ENCODE peak calls at places on chromosomes 11 and 22, in six cellular contexts. One of them, this sample, is unnamed.

GRCh38 chr11:12433571-12434061 is 56.2 kb downstream of the PARVA start:
- DNase-seq in trophoblast cell: peak
- DNase-seq in neuronal stem cell: no peak
- DNase-seq in mesendoderm: no peak
- DNase-seq in IMR-90: peak
- DNase-seq in H9: no peak
- DNase-seq in this sample: peak

GRCh38 chr11:73135346-73136284 is 6.5 kb downstream of the FCHSD2 start:
- DNase-seq in trophoblast cell: no peak
- DNase-seq in neuronal stem cell: no peak
- DNase-seq in mesendoderm: peak
- DNase-seq in IMR-90: no peak
- DNase-seq in H9: no peak
- DNase-seq in this sample: no peak

GRCh38 chr11:16960250-16960649 is 54.0 kb downstream of the PLEKHA7 start:
- DNase-seq in trophoblast cell: no peak
- DNase-seq in neuronal stem cell: no peak
- DNase-seq in mesendoderm: peak
- DNase-seq in IMR-90: no peak
- DNase-seq in H9: no peak
- DNase-seq in this sample: no peak

GRCh38 chr11:92415246-92415645 is 190.6 kb downstream of the FAT3 start:
- DNase-seq in trophoblast cell: no peak
- DNase-seq in neuronal stem cell: no peak
- DNase-seq in mesendoderm: no peak
- DNase-seq in IMR-90: no peak
- DNase-seq in H9: no peak
- DNase-seq in this sample: no peak

GRCh38 chr11:45210846-45211245 is 64.4 kb downstream of the PRDM11 start:
- DNase-seq in trophoblast cell: no peak
- DNase-seq in neuronal stem cell: no peak
- DNase-seq in mesendoderm: no peak
- DNase-seq in IMR-90: no peak
- DNase-seq in H9: no peak
- DNase-seq in this sample: no peak

GRCh38 chr11:4063348-4063747 is 31.3 kb upstream of the RRM1 start:
- DNase-seq in trophoblast cell: no peak
- DNase-seq in neuronal stem cell: no peak
- DNase-seq in mesendoderm: no peak
- DNase-seq in IMR-90: peak
- DNase-seq in H9: no peak
- DNase-seq in this sample: no peak

GRCh38 chr22:50248192-50249084 is 2.6 kb downstream of the HDAC10 start:
- DNase-seq in trophoblast cell: no peak
- DNase-seq in neuronal stem cell: no peak
- DNase-seq in mesendoderm: no peak
- DNase-seq in IMR-90: no peak
- DNase-seq in H9: no peak
- DNase-seq in this sample: no peak

GRCh38 chr11:11448626-11449025 is 95.6 kb upstream of the CSNK2A3 start:
- DNase-seq in trophoblast cell: no peak
- DNase-seq in neuronal stem cell: no peak
- DNase-seq in mesendoderm: no peak
- DNase-seq in IMR-90: no peak
- DNase-seq in H9: no peak
- DNase-seq in this sample: no peak

GRCh38 chr11:10302744-10303557 is 1.9 kb upstream of the ADM start:
- DNase-seq in trophoblast cell: peak
- DNase-seq in neuronal stem cell: peak
- DNase-seq in mesendoderm: peak
- DNase-seq in IMR-90: peak
- DNase-seq in H9: peak
- DNase-seq in this sample: peak

GRCh38 chr22:22712666-22713365 is 68.4 kb downstream of the GGTLC2 start:
- DNase-seq in trophoblast cell: peak
- DNase-seq in neuronal stem cell: no peak
- DNase-seq in mesendoderm: no peak
- DNase-seq in IMR-90: no peak
- DNase-seq in H9: no peak
- DNase-seq in this sample: no peak

GRCh38 chr11:116931206-116931953 is 94.0 kb upstream of the APOA1 start:
- DNase-seq in trophoblast cell: no peak
- DNase-seq in neuronal stem cell: no peak
- DNase-seq in mesendoderm: peak
- DNase-seq in IMR-90: peak
- DNase-seq in H9: no peak
- DNase-seq in this sample: peak

GRCh38 chr11:15843309-15843857 is 513.0 kb downstream of the SOX6 start:
- DNase-seq in trophoblast cell: no peak
- DNase-seq in neuronal stem cell: peak
- DNase-seq in mesendoderm: no peak
- DNase-seq in IMR-90: peak
- DNase-seq in H9: peak
- DNase-seq in this sample: no peak

GRCh38 chr11:92765965-92766371 is 203.5 kb upstream of the MTNR1B start:
- DNase-seq in trophoblast cell: peak
- DNase-seq in neuronal stem cell: peak
- DNase-seq in mesendoderm: peak
- DNase-seq in IMR-90: peak
- DNase-seq in H9: peak
- DNase-seq in this sample: peak

GRCh38 chr11:100753144-100753543 is 66.1 kb downstream of the ARHGAP42 start:
- DNase-seq in trophoblast cell: peak
- DNase-seq in neuronal stem cell: no peak
- DNase-seq in mesendoderm: peak
- DNase-seq in IMR-90: no peak
- DNase-seq in H9: peak
- DNase-seq in this sample: no peak

GRCh38 chr11:65100674-65101350 is 4.8 kb downstream of the VPS51 start:
- DNase-seq in trophoblast cell: no peak
- DNase-seq in neuronal stem cell: no peak
- DNase-seq in mesendoderm: no peak
- DNase-seq in IMR-90: no peak
- DNase-seq in H9: no peak
- DNase-seq in this sample: no peak

GRCh38 chr11:65418681-65419459 is 3.7 kb upstream of the NEAT1 start:
- DNase-seq in trophoblast cell: peak
- DNase-seq in neuronal stem cell: peak
- DNase-seq in mesendoderm: peak
- DNase-seq in IMR-90: peak
- DNase-seq in H9: peak
- DNase-seq in this sample: peak

GRCh38 chr11:35214792-35215193 is 75.8 kb downstream of the CD44 start:
- DNase-seq in trophoblast cell: peak
- DNase-seq in neuronal stem cell: no peak
- DNase-seq in mesendoderm: peak
- DNase-seq in IMR-90: peak
- DNase-seq in H9: peak
- DNase-seq in this sample: peak

GRCh38 chr11:61109671-61110070 is 7.4 kb downstream of the CD5 start:
- DNase-seq in trophoblast cell: no peak
- DNase-seq in neuronal stem cell: no peak
- DNase-seq in mesendoderm: no peak
- DNase-seq in IMR-90: no peak
- DNase-seq in H9: no peak
- DNase-seq in this sample: no peak

GRCh38 chr11:73113426-73113825 is 28.7 kb downstream of the FCHSD2 start:
- DNase-seq in trophoblast cell: peak
- DNase-seq in neuronal stem cell: no peak
- DNase-seq in mesendoderm: no peak
- DNase-seq in IMR-90: no peak
- DNase-seq in H9: no peak
- DNase-seq in this sample: no peak

GRCh38 chr22:43829904-43830851 is 18.1 kb upstream of the EFCAB6 start:
- DNase-seq in trophoblast cell: no peak
- DNase-seq in neuronal stem cell: no peak
- DNase-seq in mesendoderm: no peak
- DNase-seq in IMR-90: peak
- DNase-seq in H9: no peak
- DNase-seq in this sample: no peak

GRCh38 chr11:1827095-1827797 is 7.5 kb upstream of the SYT8 start:
- DNase-seq in trophoblast cell: no peak
- DNase-seq in neuronal stem cell: no peak
- DNase-seq in mesendoderm: no peak
- DNase-seq in IMR-90: peak
- DNase-seq in H9: no peak
- DNase-seq in this sample: peak

GRCh38 chr11:31109446-31109845 is 260.1 kb downstream of the DCDC1 start:
- DNase-seq in trophoblast cell: no peak
- DNase-seq in neuronal stem cell: no peak
- DNase-seq in mesendoderm: no peak
- DNase-seq in IMR-90: no peak
- DNase-seq in H9: no peak
- DNase-seq in this sample: no peak

GRCh38 chr22:28711820-28712777 is 29.5 kb downstream of the CHEK2 start:
- DNase-seq in trophoblast cell: peak
- DNase-seq in neuronal stem cell: no peak
- DNase-seq in mesendoderm: peak
- DNase-seq in IMR-90: peak
- DNase-seq in H9: no peak
- DNase-seq in this sample: peak

GRCh38 chr11:62399868-62400245 is 19.0 kb upstream of the SCGB1A1 start:
- DNase-seq in trophoblast cell: no peak
- DNase-seq in neuronal stem cell: no peak
- DNase-seq in mesendoderm: no peak
- DNase-seq in IMR-90: no peak
- DNase-seq in H9: no peak
- DNase-seq in this sample: no peak

GRCh38 chr11:17408641-17409040 is 20.2 kb upstream of the KCNJ11 start:
- DNase-seq in trophoblast cell: no peak
- DNase-seq in neuronal stem cell: no peak
- DNase-seq in mesendoderm: no peak
- DNase-seq in IMR-90: no peak
- DNase-seq in H9: no peak
- DNase-seq in this sample: no peak

GRCh38 chr11:123054301-123055065 is 7.5 kb downstream of the HSPA8 start:
- DNase-seq in trophoblast cell: peak
- DNase-seq in neuronal stem cell: peak
- DNase-seq in mesendoderm: peak
- DNase-seq in IMR-90: peak
- DNase-seq in H9: peak
- DNase-seq in this sample: peak

GRCh38 chr11:22079133-22079847 is 113.6 kb upstream of the ANO5 start:
- DNase-seq in trophoblast cell: no peak
- DNase-seq in neuronal stem cell: no peak
- DNase-seq in mesendoderm: no peak
- DNase-seq in IMR-90: no peak
- DNase-seq in H9: no peak
- DNase-seq in this sample: no peak

DNA sequence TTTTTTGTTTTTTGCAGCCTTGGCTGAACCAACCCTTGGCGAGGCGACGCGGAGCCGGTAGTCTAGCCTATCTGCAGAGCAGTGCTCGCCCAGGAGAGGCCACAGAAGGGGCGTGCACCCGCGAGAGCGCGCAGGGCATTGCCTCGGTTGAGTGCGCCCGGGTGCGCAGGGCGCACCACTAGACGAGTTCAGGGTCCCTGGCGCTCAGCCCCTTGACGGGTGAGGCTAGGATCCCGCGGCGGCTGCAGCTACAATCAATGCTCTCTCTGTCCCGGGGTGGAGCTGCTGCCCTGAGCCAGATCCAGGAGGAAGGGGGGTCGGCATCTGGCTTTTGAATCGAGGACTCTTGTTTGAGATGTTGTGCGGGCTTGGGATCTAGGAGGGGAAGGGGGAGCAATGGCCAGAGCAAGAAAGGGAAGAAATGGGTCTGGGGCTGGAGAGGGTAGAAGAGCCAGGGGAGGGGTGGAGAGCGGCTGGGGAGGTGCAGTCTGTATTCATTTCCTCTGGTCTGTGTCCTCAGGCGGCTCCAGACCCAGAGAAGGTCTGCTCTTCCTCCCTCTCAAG is 949 bp downstream of the THY1 start:
- DNase-seq in trophoblast cell: no peak
- DNase-seq in neuronal stem cell: peak
- DNase-seq in mesendoderm: peak
- DNase-seq in IMR-90: peak
- DNase-seq in H9: no peak
- DNase-seq in this sample: peak
- H2BK5ac ChIP-seq in trophoblast cell: no peak
- H2BK5ac ChIP-seq in neuronal stem cell: peak
- H2BK5ac ChIP-seq in mesendoderm: no peak
- H2BK5ac ChIP-seq in IMR-90: peak
- H2BK5ac ChIP-seq in H9: no peak
- H2BK5ac ChIP-seq in this sample: no peak

DNA sequence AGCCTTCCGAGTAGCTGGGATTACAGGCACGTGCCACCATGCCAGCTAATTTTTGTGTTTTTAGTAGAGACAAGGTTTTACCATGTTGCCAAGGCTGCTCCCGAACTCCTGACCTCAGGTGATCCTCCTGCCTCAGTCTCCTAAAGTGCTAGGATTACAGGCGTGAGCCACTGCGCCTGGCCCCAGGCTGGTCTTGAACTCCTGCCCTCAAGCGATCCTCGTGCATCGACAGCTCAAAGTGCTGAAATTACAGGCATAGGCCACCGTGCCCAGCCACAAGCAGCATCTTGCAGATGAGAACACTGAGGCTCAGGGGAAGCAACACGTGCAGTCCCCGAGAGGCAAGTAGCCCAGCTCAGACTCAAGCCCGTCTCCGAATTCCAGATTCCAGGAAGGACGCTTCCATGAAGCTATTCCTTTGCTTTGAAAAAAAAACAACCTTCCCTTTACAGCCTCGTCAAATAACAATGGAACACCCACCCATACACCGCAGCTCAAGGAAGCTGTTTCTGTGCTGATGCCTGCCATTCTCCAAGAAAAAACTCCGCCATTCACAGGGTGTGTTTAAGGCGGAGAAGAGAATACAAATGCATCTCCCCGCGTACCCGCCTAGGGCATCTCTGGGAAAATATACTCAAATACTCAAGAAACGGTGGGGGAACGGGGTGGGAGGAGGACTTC is 34.5 kb upstream of the PDGFB start:
- DNase-seq in trophoblast cell: no peak
- DNase-seq in neuronal stem cell: no peak
- DNase-seq in mesendoderm: no peak
- DNase-seq in IMR-90: no peak
- DNase-seq in H9: no peak
- DNase-seq in this sample: no peak
- H2BK5ac ChIP-seq in trophoblast cell: no peak
- H2BK5ac ChIP-seq in neuronal stem cell: no peak
- H2BK5ac ChIP-seq in mesendoderm: no peak
- H2BK5ac ChIP-seq in IMR-90: no peak
- H2BK5ac ChIP-seq in H9: no peak
- H2BK5ac ChIP-seq in this sample: no peak

GRCh38 chr11:24043842-24044241 is 453.0 kb upstream of the LUZP2 start:
- DNase-seq in trophoblast cell: no peak
- DNase-seq in neuronal stem cell: no peak
- DNase-seq in mesendoderm: no peak
- DNase-seq in IMR-90: no peak
- DNase-seq in H9: peak
- DNase-seq in this sample: no peak
- H2BK5ac ChIP-seq in trophoblast cell: no peak
- H2BK5ac ChIP-seq in neuronal stem cell: no peak
- H2BK5ac ChIP-seq in mesendoderm: no peak
- H2BK5ac ChIP-seq in IMR-90: no peak
- H2BK5ac ChIP-seq in H9: no peak
- H2BK5ac ChIP-seq in this sample: no peak

DNA sequence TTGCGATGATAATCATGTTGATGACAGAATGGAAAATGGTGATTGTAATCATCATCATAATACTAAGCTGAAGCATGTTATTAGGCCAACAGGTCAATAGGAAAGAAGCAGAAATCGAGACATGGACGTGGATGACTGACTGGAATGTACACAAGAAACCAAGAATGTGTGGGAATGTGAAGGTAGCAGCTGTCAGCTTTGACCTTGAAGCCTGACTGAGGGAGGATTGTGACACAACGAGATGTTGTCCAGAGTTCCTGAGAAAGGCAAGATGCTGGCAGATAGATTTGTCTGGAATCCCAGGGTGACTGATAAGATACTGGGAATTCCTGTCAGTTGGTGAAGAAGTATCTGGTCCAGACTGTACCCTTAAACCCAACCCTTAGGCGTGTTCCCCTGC is 108.5 kb downstream of the SYN3 start:
- DNase-seq in trophoblast cell: peak
- DNase-seq in neuronal stem cell: no peak
- DNase-seq in mesendoderm: peak
- DNase-seq in IMR-90: no peak
- DNase-seq in H9: no peak
- DNase-seq in this sample: peak
- H2BK5ac ChIP-seq in trophoblast cell: no peak
- H2BK5ac ChIP-seq in neuronal stem cell: no peak
- H2BK5ac ChIP-seq in mesendoderm: no peak
- H2BK5ac ChIP-seq in IMR-90: no peak
- H2BK5ac ChIP-seq in H9: no peak
- H2BK5ac ChIP-seq in this sample: no peak